ENCODE peak calls at places on chromosomes 1 and 21, in five cellular contexts. O is left lung, T is fibroblast of lung, B is ovary, G is mammary epithelial cell. F is an unnamed sample.

GRCh38 chr1:229101475-229101874 is 169.4 kb upstream of the RAB4A start:
- DNase-seq in O (no peak), T (no peak), B (no peak), G (peak), F (no peak)

GRCh38 chr1:14259191-14259757 is 339.2 kb upstream of the KAZN start:
- DNase-seq in O (peak), T (peak), B (peak), G (no peak), F (no peak)

GRCh38 chr1:43039228-43040055 is 80.8 kb upstream of the SLC2A1 start:
- DNase-seq in O (no peak), T (no peak), B (no peak), G (no peak), F (no peak)

GRCh38 chr1:147721711-147722110 is 38.7 kb downstream of the GJA5 start:
- DNase-seq in O (no peak), T (no peak), B (no peak), G (peak), F (no peak)

GRCh38 chr21:42142598-42142997 is 71.5 kb downstream of the UMODL1 start:
- DNase-seq in O (no peak), T (no peak), B (no peak), G (no peak), F (no peak)

GRCh38 chr1:193703655-193704054 is 517.2 kb upstream of the B3GALT2 start:
- DNase-seq in O (no peak), T (no peak), B (no peak), G (no peak), F (no peak)

GRCh38 chr1:100440075-100440809 is 87.9 kb downstream of the CDC14A start:
- DNase-seq in O (no peak), T (no peak), B (no peak), G (no peak), F (peak)

GRCh38 chr1:39625462-39626273 is 13.8 kb downstream of the HEYL start:
- DNase-seq in O (peak), T (peak), B (peak), G (no peak), F (no peak)

GRCh38 chr1:154741327-154741726 is 128.8 kb downstream of the KCNN3 start:
- DNase-seq in O (no peak), T (no peak), B (no peak), G (no peak), F (no peak)

DNA sequence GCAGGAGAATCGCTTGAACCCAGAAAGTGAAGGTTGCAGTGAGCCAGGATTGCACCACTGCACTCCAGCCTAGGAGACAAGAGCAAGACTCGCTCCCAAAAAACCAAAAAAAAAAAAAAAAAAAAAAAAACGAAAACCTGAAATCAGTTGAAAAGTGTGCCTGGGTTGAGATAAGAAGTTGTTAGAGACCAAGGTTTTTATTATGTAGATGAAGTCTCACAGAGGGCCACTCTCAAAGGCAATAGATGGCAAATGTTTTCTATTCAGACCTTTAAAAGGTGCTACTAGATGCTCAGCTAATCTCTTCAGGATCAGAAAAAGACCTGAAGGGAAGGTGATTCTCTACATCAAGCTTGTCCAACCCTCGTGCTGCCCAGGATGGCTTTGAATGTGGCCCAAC is 17.6 kb downstream of the CAPN2 start:
- DNase-seq in O (no peak), T (no peak), B (no peak), G (no peak), F (no peak)
- H3K27ac ChIP-seq in O (no peak), T (peak), B (no peak), G (no peak), F (no peak)

DNA sequence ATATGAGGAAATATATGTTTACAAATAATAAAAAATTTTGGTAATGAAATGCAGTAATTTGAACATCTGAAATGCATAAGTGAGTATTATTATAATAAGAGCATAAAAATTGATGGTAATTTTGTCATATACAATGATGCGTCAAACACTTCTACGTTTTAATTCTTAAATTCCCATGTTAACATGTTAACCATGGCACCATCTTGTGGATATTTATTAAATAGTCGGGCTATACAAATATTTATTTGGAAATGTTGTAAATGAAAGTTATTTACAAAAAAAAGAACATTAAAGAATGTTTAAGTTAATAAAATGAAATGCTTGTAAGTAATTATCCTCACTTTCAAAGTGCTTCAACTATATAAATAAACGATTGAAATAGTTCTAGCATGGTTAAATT is 57.2 kb upstream of the C1orf185 start:
- DNase-seq in O (no peak), T (peak), B (no peak), G (no peak), F (no peak)
- TF ChIP-seq CTCF in O (no peak), T (no peak), B (peak), G (peak), F (no peak)

GRCh38 chr1:97424209-97424608 is 496.6 kb downstream of the DPYD start:
- DNase-seq in O (no peak), T (no peak), B (no peak), G (no peak), F (no peak)
- H3K4me3 ChIP-seq in O (no peak), T (no peak), B (no peak), G (no peak), F (no peak)

DNA sequence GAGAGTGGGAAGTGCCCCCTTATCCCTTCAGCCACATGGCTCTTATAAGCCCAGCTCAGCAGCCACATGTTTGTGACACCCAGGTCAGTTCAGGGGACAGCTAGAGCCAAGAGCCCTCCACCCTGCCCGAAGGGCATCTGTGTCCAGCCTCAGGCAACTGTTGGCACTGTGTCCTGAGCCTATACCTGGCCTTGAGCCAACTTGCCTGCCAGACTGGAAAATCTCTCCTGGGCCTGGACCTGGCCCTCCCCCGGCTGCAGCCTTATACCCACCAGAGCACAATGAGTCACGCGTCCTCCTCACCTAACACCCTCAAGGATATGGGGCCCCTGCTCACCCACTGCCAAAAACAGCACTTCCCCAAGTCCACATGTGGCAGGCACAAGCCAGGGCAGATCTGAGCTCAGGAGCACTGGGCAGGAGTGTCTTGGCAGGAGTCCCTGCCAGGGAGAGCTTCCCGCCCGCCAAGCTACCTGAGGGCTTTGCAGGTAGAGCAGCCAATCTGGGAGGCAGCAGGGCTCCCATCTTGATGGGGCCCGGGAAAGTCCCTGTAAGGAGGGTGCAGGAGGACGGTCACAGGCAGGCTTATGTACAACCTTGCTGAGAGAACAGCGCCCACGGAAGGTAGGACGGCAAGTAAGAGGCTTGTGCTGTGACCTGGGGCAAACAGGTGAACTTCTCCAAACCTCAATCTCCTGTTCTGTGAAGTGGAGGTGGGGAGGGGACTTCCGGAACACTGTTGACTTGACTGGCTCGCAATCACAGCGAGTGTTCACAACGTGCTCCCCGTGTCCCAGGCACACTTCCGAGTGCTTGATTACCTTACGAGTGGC is 19.8 kb upstream of the HSPG2 start:
- DNase-seq in O (peak), T (peak), B (no peak), G (peak), F (peak)
- H3K27ac ChIP-seq in O (peak), T (no peak), B (no peak), G (peak), F (peak)

GRCh38 chr1:209577346-209577745 is 6.2 kb upstream of the CAMK1G start:
- DNase-seq in O (no peak), T (no peak), B (no peak), G (no peak), F (no peak)
- TF ChIP-seq CTCF in O (no peak), T (no peak), B (no peak), G (no peak), F (no peak)

F was measured in CD8-positive, alpha-beta T cell.